ENCODE peak calls at places on chromosome 10, in nine cellular contexts. E, H, U, T, J, R, Q, O and W are unnamed samples.

GRCh38 chr10:60807499-60807898 is 29.2 kb downstream of the CDK1 start:
- DNase-seq in E (no peak), H (no peak), U (no peak), T (no peak), J (no peak), R (no peak), Q (no peak), O (no peak), W (no peak)

GRCh38 chr10:27344568-27345454 is 104.2 kb upstream of the ACBD5 start:
- DNase-seq in E (no peak), H (no peak), U (no peak), T (no peak), J (no peak), R (no peak), Q (no peak), O (no peak), W (no peak)

GRCh38 chr10:91149550-91149949 is 70.9 kb upstream of the PCGF5 start:
- DNase-seq in E (no peak), H (no peak), U (no peak), T (no peak), J (no peak), R (no peak), Q (no peak), O (no peak), W (no peak)

GRCh38 chr10:102230264-102230860 is 4.3 kb downstream of the ELOVL3 start:
- DNase-seq in E (no peak), H (peak; percentile 89), U (peak; percentile 81), T (peak; percentile 59), J (no peak), R (peak; percentile 26), Q (peak; percentile 60), O (no peak), W (no peak)

GRCh38 chr10:79129361-79129997 is 60.7 kb downstream of the ZMIZ1 start:
- DNase-seq in E (no peak), H (peak; percentile 81), U (no peak), T (no peak), J (no peak), R (no peak), Q (peak; percentile 38), O (peak; percentile 52), W (no peak)

GRCh38 chr10:118799779-118800178 is 45.0 kb upstream of the CACUL1 start:
- DNase-seq in E (no peak), H (peak; percentile 64), U (no peak), T (peak; percentile 79), J (no peak), R (no peak), Q (peak; percentile 72), O (no peak), W (no peak)

GRCh38 chr10:116848912-116849270 is 408 bp upstream of the ENO4 start:
- DNase-seq in E (no peak), H (peak; percentile 57), U (no peak), T (no peak), J (no peak), R (no peak), Q (no peak), O (no peak), W (no peak)

GRCh38 chr10:14604181-14605142 is 170.2 kb downstream of the FAM107B start:
- DNase-seq in E (peak; percentile 58), H (peak; percentile 93), U (peak; percentile 92), T (peak; percentile 74), J (peak; percentile 50), R (no peak), Q (peak; percentile 62), O (no peak), W (peak; percentile 69)

GRCh38 chr10:47112612-47113011 is 187.4 kb upstream of the GDF10 start:
- DNase-seq in E (no peak), H (no peak), U (no peak), T (no peak), J (no peak), R (no peak), Q (no peak), O (no peak), W (no peak)

GRCh38 chr10:102240467-102241036 is 760 bp downstream of the PITX3 start:
- DNase-seq in E (no peak), H (peak; percentile 57), U (no peak), T (no peak), J (no peak), R (no peak), Q (no peak), O (no peak), W (no peak)

GRCh38 chr10:5563237-5563961 is 38.6 kb downstream of the CALML3 start:
- DNase-seq in E (no peak), H (no peak), U (no peak), T (no peak), J (no peak), R (no peak), Q (peak; percentile 6), O (no peak), W (no peak)

GRCh38 chr10:70052462-70053211 is at the start of gene MACROH2A2:
- DNase-seq in E (no peak), H (peak; percentile 91), U (peak; percentile 85), T (peak; percentile 5), J (no peak), R (peak; percentile 17), Q (peak; percentile 67), O (no peak), W (no peak)

GRCh38 chr10:30686706-30687105 is 57.2 kb upstream of the LYZL2 start:
- DNase-seq in E (no peak), H (no peak), U (no peak), T (no peak), J (no peak), R (no peak), Q (no peak), O (no peak), W (no peak)

GRCh38 chr10:101694674-101695403 is at the start of gene FBXW4:
- DNase-seq in E (peak; percentile 67), H (peak; percentile 72), U (peak; percentile 57), T (peak; percentile 20), J (peak; percentile 70), R (no peak), Q (peak; percentile 38), O (no peak), W (peak; percentile 66)

GRCh38 chr10:82914655-82915136 is 1039.7 kb downstream of the NRG3 start:
- DNase-seq in E (no peak), H (no peak), U (no peak), T (no peak), J (no peak), R (no peak), Q (no peak), O (no peak), W (no peak)

GRCh38 chr10:119517235-119518141 is 25.0 kb downstream of the RGS10 start:
- DNase-seq in E (no peak), H (no peak), U (no peak), T (peak; percentile 47), J (no peak), R (no peak), Q (peak; percentile 30), O (no peak), W (no peak)

GRCh38 chr10:102628451-102628911 is 15.8 kb upstream of the TRIM8 start:
- DNase-seq in E (no peak), H (peak; percentile 59), U (no peak), T (peak; percentile 29), J (no peak), R (no peak), Q (peak; percentile 56), O (no peak), W (no peak)

GRCh38 chr10:102409604-102410426 is 8.8 kb downstream of the PSD start:
- DNase-seq in E (no peak), H (peak; percentile 29), U (no peak), T (no peak), J (no peak), R (no peak), Q (no peak), O (no peak), W (no peak)

GRCh38 chr10:29736325-29737208 is 101.8 kb upstream of the SVIL start:
- DNase-seq in E (no peak), H (peak; percentile 94), U (peak; percentile 69), T (no peak), J (no peak), R (no peak), Q (peak; percentile 45), O (no peak), W (peak; percentile 8)

GRCh38 chr10:119896061-119896655 is 3.6 kb downstream of the SEC23IP start:
- DNase-seq in E (no peak), H (peak; percentile 62), U (no peak), T (peak; percentile 84), J (no peak), R (no peak), Q (peak; percentile 90), O (no peak), W (no peak)

GRCh38 chr10:74855027-74855426 is 28.6 kb downstream of the KAT6B start:
- DNase-seq in E (no peak), H (no peak), U (no peak), T (no peak), J (no peak), R (no peak), Q (no peak), O (no peak), W (no peak)

GRCh38 chr10:122515588-122516231 is 44.8 kb upstream of the DMBT1 start:
- DNase-seq in E (no peak), H (peak; percentile 64), U (no peak), T (no peak), J (no peak), R (no peak), Q (peak; percentile 77), O (no peak), W (peak; percentile 9)

GRCh38 chr10:45596556-45596955 is 76.0 kb downstream of the ZFAND4 start:
- DNase-seq in E (no peak), H (no peak), U (no peak), T (no peak), J (no peak), R (no peak), Q (no peak), O (no peak), W (no peak)

GRCh38 chr10:124058346-124059003 is 34.9 kb downstream of the CHST15 start:
- DNase-seq in E (no peak), H (no peak), U (no peak), T (no peak), J (no peak), R (no peak), Q (peak; percentile 2), O (no peak), W (no peak)

GRCh38 chr10:126350216-126350992 is 37.9 kb downstream of the ADAM12 start:
- DNase-seq in E (no peak), H (peak; percentile 95), U (no peak), T (peak; percentile 71), J (no peak), R (no peak), Q (peak; percentile 92), O (no peak), W (no peak)

GRCh38 chr10:50605280-50606270 is 18.2 kb downstream of the SGMS1 start:
- DNase-seq in E (no peak), H (peak; percentile 94), U (peak; percentile 34), T (peak; percentile 97), J (no peak), R (peak; percentile 59), Q (peak; percentile 93), O (no peak), W (no peak)

GRCh38 chr10:100968839-100969174 is 497 bp upstream of the SEMA4G start:
- DNase-seq in E (no peak), H (no peak), U (peak; percentile 45), T (no peak), J (no peak), R (no peak), Q (no peak), O (no peak), W (no peak)

GRCh38 chr10:31914370-31914769 is 14.3 kb downstream of the ARHGAP12 start:
- DNase-seq in E (no peak), H (no peak), U (no peak), T (no peak), J (no peak), R (no peak), Q (no peak), O (no peak), W (no peak)

GRCh38 chr10:106997721-106998120 is 166.8 kb downstream of the SORCS1 start:
- DNase-seq in E (no peak), H (no peak), U (no peak), T (no peak), J (no peak), R (no peak), Q (no peak), O (no peak), W (no peak)

GRCh38 chr10:74936577-74937445 is 110.4 kb downstream of the KAT6B start:
- DNase-seq in E (no peak), H (peak; percentile 57), U (no peak), T (peak; percentile 68), J (no peak), R (no peak), Q (peak; percentile 69), O (no peak), W (no peak)

GRCh38 chr10:75408911-75409885 is 7.6 kb upstream of the ZNF503 start:
- DNase-seq in E (no peak), H (peak; percentile 59), U (peak; percentile 86), T (no peak), J (no peak), R (no peak), Q (peak; percentile 58), O (no peak), W (no peak)